ENCODE peak calls at places on chromosomes 11 and 22, in five cellular contexts. O is pancreas, K is stomach, P is psoas muscle, T is fibroblast of lung. X is an unnamed sample. For H3K4me1, the result is how much of the 10 kb centered on the place peaks cover.

GRCh38 chr22:43017525-43018290 is 2.8 kb upstream of the PACSIN2 start:
- DNase-seq in O (no peak), K (no peak), P (no peak), T (no peak), X (no peak)

GRCh38 chr11:107468596-107468995 is 11.0 kb upstream of the CWF19L2 start:
- DNase-seq in O (no peak), K (no peak), P (no peak), T (peak), X (no peak)

GRCh38 chr11:116509566-116509965 is 263.2 kb downstream of the BUD13 start:
- DNase-seq in O (no peak), K (no peak), P (no peak), T (no peak), X (no peak)

GRCh38 chr11:85967457-85967856 is 101.4 kb downstream of the PICALM start:
- DNase-seq in O (no peak), K (no peak), P (no peak), T (no peak), X (no peak)

GRCh38 chr22:27577570-27577969 is 224.0 kb downstream of the MN1 start:
- DNase-seq in O (no peak), K (no peak), P (no peak), T (no peak), X (no peak)

GRCh38 chr11:71481101-71481960 is 28.3 kb downstream of the NADSYN1 start:
- DNase-seq in O (no peak), K (no peak), P (no peak), T (no peak), X (no peak)

GRCh38 chr11:102323542-102324261 is 6.4 kb downstream of the BIRC3 start:
- DNase-seq in O (no peak), K (no peak), P (no peak), T (peak), X (no peak)

GRCh38 chr11:2178906-2179494 is 7.4 kb upstream of the TH start:
- DNase-seq in O (no peak), K (no peak), P (no peak), T (peak), X (no peak)

GRCh38 chr11:101848262-101848661 is 66.5 kb upstream of the CEP126 start:
- DNase-seq in O (no peak), K (no peak), P (no peak), T (no peak), X (no peak)

GRCh38 chr11:65355776-65356393 is 1.3 kb downstream of the TIGD3 start:
- DNase-seq in O (no peak), K (no peak), P (peak), T (no peak), X (peak)

GRCh38 chr11:19421134-19421533 is 180.4 kb upstream of the E2F8 start:
- DNase-seq in O (no peak), K (no peak), P (no peak), T (no peak), X (no peak)

GRCh38 chr11:88508558-88508807 is 170.9 kb upstream of the CTSC start:
- DNase-seq in O (no peak), K (no peak), P (peak), T (no peak), X (no peak)

GRCh38 chr22:22463855-22464540 is 44.5 kb downstream of the ZNF280B start:
- DNase-seq in O (peak), K (peak), P (no peak), T (peak), X (no peak)

GRCh38 chr11:61575886-61576516 is 4.9 kb downstream of the SYT7 start:
- DNase-seq in O (no peak), K (peak), P (no peak), T (no peak), X (peak)

GRCh38 chr11:89205378-89205777 is 27.7 kb downstream of the TYR start:
- DNase-seq in O (no peak), K (no peak), P (no peak), T (no peak), X (no peak)

GRCh38 chr22:26322179-26322905 is 106.7 kb upstream of the ASPHD2 start:
- DNase-seq in O (no peak), K (no peak), P (no peak), T (peak), X (no peak)

GRCh38 chr22:18012528-18012927 is 11.8 kb downstream of the MICAL3 start:
- DNase-seq in O (no peak), K (no peak), P (no peak), T (peak), X (no peak)

GRCh38 chr11:134795017-134795416 is 383.0 kb upstream of the B3GAT1 start:
- DNase-seq in O (no peak), K (no peak), P (no peak), T (no peak), X (no peak)

DNA sequence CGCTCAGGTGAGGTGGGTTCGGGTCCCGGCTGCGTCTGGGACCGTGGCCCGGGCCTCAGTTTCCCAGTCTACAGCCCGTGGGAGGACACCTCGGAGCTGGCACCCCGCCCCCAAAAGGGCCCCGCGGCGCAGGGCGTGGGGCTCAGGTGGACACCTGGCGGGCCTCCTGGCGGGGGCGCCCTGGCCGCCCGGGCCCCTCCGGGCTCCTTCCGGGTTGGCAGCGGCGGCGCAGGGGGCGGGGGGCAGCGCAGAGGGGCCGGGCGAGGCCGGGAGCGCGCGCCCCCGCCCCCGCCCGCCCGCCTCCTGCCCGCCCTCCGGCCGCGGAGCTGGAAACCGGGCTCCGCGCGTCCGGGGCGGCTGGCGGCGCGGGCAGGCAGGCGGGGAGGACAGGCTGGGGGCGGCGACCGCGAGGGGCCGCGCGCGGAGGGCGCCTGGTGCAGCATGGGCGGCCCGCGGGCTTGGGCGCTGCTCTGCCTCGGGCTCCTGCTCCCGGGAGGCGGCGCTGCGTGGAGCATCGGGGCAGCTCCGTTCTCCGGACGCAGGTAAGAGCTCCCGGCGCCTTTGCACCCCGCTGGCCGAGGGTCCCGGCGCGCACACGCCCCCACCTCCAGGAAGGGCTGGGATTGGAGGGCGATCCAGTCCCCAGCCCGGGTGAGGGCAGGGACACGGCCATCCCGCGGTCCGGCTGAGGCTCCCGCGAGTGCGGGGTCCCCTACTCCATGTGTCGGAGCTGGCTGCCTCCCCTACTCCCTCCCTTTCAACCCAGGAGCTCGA is at the start of gene EMID1:
- DNase-seq in O (peak), K (peak), P (peak), T (peak), X (no peak)
- H3K4me1 ChIP-seq in O (under half), K (under half), P (under half), T (under half), X (under half)

GRCh38 chr22:23621082-23621780 is 10.9 kb downstream of the DRICH1 start:
- DNase-seq in O (no peak), K (no peak), P (no peak), T (no peak), X (no peak)
- H3K4me1 ChIP-seq in O (under half), K (under half), P (under half), T (under half), X (under half)

GRCh38 chr22:41094036-41094435 is 1.6 kb downstream of the EP300 start:
- DNase-seq in O (no peak), K (no peak), P (no peak), T (peak), X (no peak)
- H3K4me1 ChIP-seq in O (under half), K (under half), P (under half), T (under half), X (under half)

DNA sequence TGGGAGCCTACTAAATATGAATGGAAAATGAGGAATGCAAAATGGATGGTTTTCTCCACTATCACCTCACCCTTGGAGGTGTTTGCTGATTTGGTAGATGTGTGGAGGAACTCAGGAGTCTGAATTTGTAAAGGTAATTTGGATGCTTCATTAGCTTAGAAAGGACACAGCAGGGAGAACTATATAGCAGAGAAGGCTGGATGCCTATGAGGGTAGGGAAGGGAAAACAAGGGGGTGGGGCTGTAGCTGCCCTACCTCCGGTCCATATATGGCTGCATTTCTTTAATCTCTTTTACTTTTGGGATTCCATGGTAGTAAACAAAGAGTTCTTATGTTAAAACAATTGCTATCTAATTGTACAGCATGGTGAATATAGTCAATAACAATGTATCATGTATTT is 4.8 kb upstream of the EHF start:
- DNase-seq in O (no peak), K (no peak), P (no peak), T (no peak), X (no peak)
- H3K4me1 ChIP-seq in O (under half), K (under half), P (under half), T (under half), X (under half)

DNA sequence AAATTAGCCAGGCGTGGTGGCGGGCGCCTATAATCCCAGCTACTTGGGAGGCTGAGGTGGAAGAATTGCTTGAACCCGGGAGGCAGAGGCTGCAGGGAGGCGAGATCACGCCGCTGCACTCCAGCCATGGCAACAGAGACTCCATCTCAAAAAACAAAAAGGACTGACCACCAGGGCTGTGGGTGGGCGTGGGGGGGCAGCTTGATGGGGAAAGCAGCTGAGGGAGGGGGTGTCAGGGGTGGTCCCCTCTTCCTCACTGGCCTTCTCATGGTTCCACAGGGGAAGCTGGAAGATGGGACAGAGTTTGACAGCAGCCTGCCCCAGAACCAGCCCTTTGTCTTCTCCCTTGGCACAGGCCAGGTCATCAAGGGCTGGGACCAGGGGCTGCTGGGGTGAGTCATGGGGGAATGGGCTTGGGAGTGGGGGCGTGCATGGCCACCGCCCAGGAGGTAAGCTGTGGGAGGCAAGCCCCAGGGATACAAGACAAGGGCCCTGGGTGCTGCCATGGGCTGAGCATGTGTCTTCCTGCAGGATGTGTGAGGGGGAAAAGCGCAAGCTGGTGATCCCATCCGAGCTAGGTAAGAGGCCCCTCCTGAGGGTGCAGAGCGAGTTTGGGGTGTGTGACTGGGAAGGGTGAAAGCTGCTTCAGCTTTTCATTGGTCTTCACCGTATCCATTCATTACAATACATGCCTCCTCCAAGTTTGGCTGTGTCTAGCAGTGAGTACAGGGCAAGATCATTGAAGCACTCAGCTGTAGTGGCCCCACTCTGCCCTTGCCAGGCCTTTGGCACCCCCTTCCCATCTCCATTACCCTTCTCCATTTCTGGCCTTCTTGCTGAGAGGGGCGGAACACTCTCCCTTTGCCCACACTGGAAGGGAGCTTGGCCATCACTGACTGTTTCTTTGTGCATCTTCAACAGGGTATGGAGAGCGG is 2.3 kb downstream of the FKBP2 start:
- DNase-seq in O (no peak), K (no peak), P (no peak), T (no peak), X (no peak)
- H3K4me1 ChIP-seq in O (under half), K (half or more), P (under half), T (under half), X (under half)

DNA sequence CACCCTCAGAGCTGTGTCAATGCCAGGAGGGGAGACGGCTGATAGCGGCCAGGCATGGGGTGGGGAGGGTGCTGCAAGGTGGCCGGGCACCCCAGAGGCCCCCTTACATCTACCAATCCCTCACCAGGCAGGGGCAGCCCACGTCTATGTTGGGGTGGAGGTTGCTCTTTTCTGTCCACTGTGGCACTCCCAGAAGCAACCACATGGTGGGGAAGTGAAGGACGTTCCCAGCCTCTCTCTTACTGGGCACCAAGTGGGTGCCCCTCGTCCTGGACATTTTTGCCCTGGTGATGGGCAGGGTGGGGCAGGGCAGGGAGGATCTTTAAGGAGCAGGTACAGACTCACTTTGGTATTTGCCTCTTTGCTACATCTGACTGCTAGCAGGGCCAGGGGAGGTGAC is 47.5 kb downstream of the NECTIN1 start:
- DNase-seq in O (no peak), K (no peak), P (no peak), T (no peak), X (no peak)
- H3K4me1 ChIP-seq in O (under half), K (under half), P (under half), T (under half), X (under half)

DNA sequence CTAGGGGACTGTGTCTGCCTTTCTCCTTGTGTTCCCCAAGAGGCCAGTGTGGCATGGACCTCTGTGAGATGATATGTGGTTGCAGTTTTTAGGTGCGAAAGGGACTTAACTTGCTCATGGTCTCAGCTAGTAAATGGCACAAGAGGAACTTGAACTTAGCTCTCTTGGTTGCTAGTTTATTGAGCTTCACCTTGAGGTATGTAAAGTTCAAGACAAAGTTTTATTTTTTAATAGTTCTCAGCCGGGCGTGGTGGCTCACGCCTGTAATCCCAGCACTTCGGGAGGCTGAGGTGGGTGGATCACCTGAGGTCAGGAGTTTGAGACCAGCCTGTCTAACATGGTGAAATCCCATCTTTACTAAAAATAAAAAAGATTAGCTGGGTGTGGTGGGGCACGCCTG is 71.6 kb upstream of the SUSD2 start:
- DNase-seq in O (no peak), K (no peak), P (no peak), T (no peak), X (no peak)
- H3K4me1 ChIP-seq in O (under half), K (under half), P (under half), T (under half), X (under half)

GRCh38 chr11:113862430-113862829 is 12.9 kb downstream of the USP28 start:
- DNase-seq in O (no peak), K (no peak), P (no peak), T (peak), X (no peak)

GRCh38 chr11:113864410-113864809 is 11.0 kb downstream of the USP28 start:
- DNase-seq in O (no peak), K (no peak), P (no peak), T (no peak), X (no peak)

GRCh38 chr11:113856966-113857759 is 18.2 kb downstream of the USP28 start:
- DNase-seq in O (no peak), K (no peak), P (no peak), T (no peak), X (no peak)

GRCh38 chr11:113855803-113856202 is 19.6 kb downstream of the USP28 start:
- DNase-seq in O (no peak), K (no peak), P (no peak), T (no peak), X (no peak)

GRCh38 chr11:113859665-113860064 is 15.7 kb downstream of the USP28 start:
- DNase-seq in O (no peak), K (no peak), P (no peak), T (no peak), X (no peak)
- H3K4me1 ChIP-seq in O (under half), K (under half), P (under half), T (under half), X (under half)

GRCh38 chr11:68818181-68818580 is 23.5 kb downstream of the CPT1A start:
- DNase-seq in O (no peak), K (no peak), P (no peak), T (no peak), X (no peak)

GRCh38 chr11:68819362-68819761 is 22.4 kb downstream of the CPT1A start:
- DNase-seq in O (no peak), K (no peak), P (no peak), T (no peak), X (no peak)

GRCh38 chr11:68822546-68822945 is 19.2 kb downstream of the CPT1A start:
- DNase-seq in O (no peak), K (no peak), P (no peak), T (no peak), X (no peak)

GRCh38 chr11:68825603-68826002 is 16.1 kb downstream of the CPT1A start:
- DNase-seq in O (peak), K (peak), P (no peak), T (no peak), X (peak)

DNA sequence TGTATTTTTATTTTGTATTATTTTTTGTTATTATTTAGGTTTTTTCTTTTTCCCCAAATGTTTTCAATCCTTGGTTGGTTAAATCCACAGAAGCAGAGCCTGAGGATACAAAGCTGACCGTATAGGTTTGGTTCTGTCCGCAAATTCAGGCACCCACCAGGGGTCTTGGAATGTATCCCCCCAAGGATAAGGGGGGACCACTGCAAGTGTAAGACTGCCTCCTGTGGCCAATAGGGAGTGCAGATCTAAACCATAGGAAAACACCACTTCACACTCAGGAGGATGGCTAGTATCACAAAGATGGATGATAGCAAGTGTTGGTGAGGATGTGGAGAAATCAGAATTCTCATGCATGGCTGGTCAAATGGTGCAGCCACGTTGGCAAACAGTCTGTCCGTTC is 20.0 kb downstream of the CPT1A start:
- DNase-seq in O (no peak), K (no peak), P (no peak), T (no peak), X (no peak)
- H3K4me1 ChIP-seq in O (under half), K (under half), P (under half), T (under half), X (under half)

DNA sequence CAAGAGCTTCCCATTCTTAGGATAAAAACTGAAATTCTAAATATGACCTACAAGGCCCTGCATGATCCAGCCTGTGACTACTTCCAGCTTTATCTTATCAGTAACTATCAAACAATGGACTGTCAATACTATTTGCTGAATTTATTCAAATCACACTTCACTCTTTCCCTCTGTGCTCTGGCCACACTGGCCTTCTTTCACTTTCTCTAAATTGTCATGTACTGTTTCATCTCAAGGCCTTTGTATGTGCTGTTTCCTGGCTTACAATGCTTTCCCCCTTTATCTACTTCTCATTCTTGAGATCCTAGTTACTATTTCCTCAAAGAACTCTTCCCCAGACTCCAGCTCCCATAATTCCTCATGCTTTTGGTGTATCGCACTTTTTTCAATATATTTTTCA is 5.6 kb downstream of the TIMM10B start:
- DNase-seq in O (no peak), K (no peak), P (no peak), T (no peak), X (no peak)
- H3K4me1 ChIP-seq in O (under half), K (under half), P (under half), T (under half), X (under half)